ENCODE peak calls at places on chromosomes 6 and 20, in nine cellular contexts. One of them, this sample, is unnamed.

GRCh38 chr6:158033751-158034702 is 52.4 kb downstream of the SYNJ2 start:
- DNase-seq in RWPE2: no peak
- DNase-seq in psoas muscle: no peak
- DNase-seq in neural progenitor cell: no peak
- DNase-seq in AG04450: no peak
- DNase-seq in mammary epithelial cell: no peak
- DNase-seq in ovary: no peak
- DNase-seq in brain microvascular endothelial cell: no peak
- DNase-seq in CD4-positive, alpha-beta memory T cell: no peak
- DNase-seq in this sample: peak

GRCh38 chr6:25645916-25646315 is 6.1 kb upstream of the SCGN start:
- DNase-seq in RWPE2: no peak
- DNase-seq in psoas muscle: no peak
- DNase-seq in neural progenitor cell: no peak
- DNase-seq in AG04450: no peak
- DNase-seq in mammary epithelial cell: no peak
- DNase-seq in ovary: no peak
- DNase-seq in brain microvascular endothelial cell: no peak
- DNase-seq in CD4-positive, alpha-beta memory T cell: no peak
- DNase-seq in this sample: no peak

GRCh38 chr6:128432394-128432793 is 88.0 kb downstream of the PTPRK start:
- DNase-seq in RWPE2: no peak
- DNase-seq in psoas muscle: no peak
- DNase-seq in neural progenitor cell: no peak
- DNase-seq in AG04450: no peak
- DNase-seq in mammary epithelial cell: peak
- DNase-seq in ovary: no peak
- DNase-seq in brain microvascular endothelial cell: no peak
- DNase-seq in CD4-positive, alpha-beta memory T cell: no peak
- DNase-seq in this sample: peak

GRCh38 chr6:19180348-19181073 is 656.7 kb upstream of the ID4 start:
- DNase-seq in RWPE2: no peak
- DNase-seq in psoas muscle: peak
- DNase-seq in neural progenitor cell: no peak
- DNase-seq in AG04450: no peak
- DNase-seq in mammary epithelial cell: no peak
- DNase-seq in ovary: peak
- DNase-seq in brain microvascular endothelial cell: peak
- DNase-seq in CD4-positive, alpha-beta memory T cell: no peak
- DNase-seq in this sample: peak

GRCh38 chr20:2364014-2364413 is 16.7 kb upstream of the TGM6 start:
- DNase-seq in RWPE2: no peak
- DNase-seq in psoas muscle: no peak
- DNase-seq in neural progenitor cell: no peak
- DNase-seq in AG04450: no peak
- DNase-seq in mammary epithelial cell: peak
- DNase-seq in ovary: no peak
- DNase-seq in brain microvascular endothelial cell: no peak
- DNase-seq in CD4-positive, alpha-beta memory T cell: no peak
- DNase-seq in this sample: no peak

GRCh38 chr20:50335105-50335504 is 144.5 kb downstream of the CEBPB start:
- DNase-seq in RWPE2: peak
- DNase-seq in psoas muscle: no peak
- DNase-seq in neural progenitor cell: peak
- DNase-seq in AG04450: no peak
- DNase-seq in mammary epithelial cell: peak
- DNase-seq in ovary: no peak
- DNase-seq in brain microvascular endothelial cell: peak
- DNase-seq in CD4-positive, alpha-beta memory T cell: no peak
- DNase-seq in this sample: peak

GRCh38 chr6:137399949-137400443 is 94.2 kb downstream of the OLIG3 start:
- DNase-seq in RWPE2: no peak
- DNase-seq in psoas muscle: no peak
- DNase-seq in neural progenitor cell: no peak
- DNase-seq in AG04450: no peak
- DNase-seq in mammary epithelial cell: no peak
- DNase-seq in ovary: no peak
- DNase-seq in brain microvascular endothelial cell: no peak
- DNase-seq in CD4-positive, alpha-beta memory T cell: no peak
- DNase-seq in this sample: no peak

GRCh38 chr20:55977723-55978481 is 27.4 kb downstream of the CBLN4 start:
- DNase-seq in RWPE2: no peak
- DNase-seq in psoas muscle: no peak
- DNase-seq in neural progenitor cell: no peak
- DNase-seq in AG04450: no peak
- DNase-seq in mammary epithelial cell: no peak
- DNase-seq in ovary: peak
- DNase-seq in brain microvascular endothelial cell: no peak
- DNase-seq in CD4-positive, alpha-beta memory T cell: no peak
- DNase-seq in this sample: no peak

GRCh38 chr6:125904871-125905270 is 51.7 kb upstream of the HINT3 start:
- DNase-seq in RWPE2: peak
- DNase-seq in psoas muscle: no peak
- DNase-seq in neural progenitor cell: no peak
- DNase-seq in AG04450: no peak
- DNase-seq in mammary epithelial cell: peak
- DNase-seq in ovary: no peak
- DNase-seq in brain microvascular endothelial cell: no peak
- DNase-seq in CD4-positive, alpha-beta memory T cell: peak
- DNase-seq in this sample: no peak

GRCh38 chr6:43736844-43737243 is 33.2 kb upstream of the VEGFA start:
- DNase-seq in RWPE2: no peak
- DNase-seq in psoas muscle: no peak
- DNase-seq in neural progenitor cell: no peak
- DNase-seq in AG04450: no peak
- DNase-seq in mammary epithelial cell: no peak
- DNase-seq in ovary: no peak
- DNase-seq in brain microvascular endothelial cell: no peak
- DNase-seq in CD4-positive, alpha-beta memory T cell: no peak
- DNase-seq in this sample: no peak

GRCh38 chr6:79719248-79719975 is 88.3 kb downstream of the SH3BGRL2 start:
- DNase-seq in RWPE2: no peak
- DNase-seq in psoas muscle: no peak
- DNase-seq in neural progenitor cell: no peak
- DNase-seq in AG04450: no peak
- DNase-seq in mammary epithelial cell: peak
- DNase-seq in ovary: no peak
- DNase-seq in brain microvascular endothelial cell: peak
- DNase-seq in CD4-positive, alpha-beta memory T cell: no peak
- DNase-seq in this sample: peak

GRCh38 chr6:3259491-3259958 is 778 bp downstream of the PSMG4 start:
- DNase-seq in RWPE2: no peak
- DNase-seq in psoas muscle: peak
- DNase-seq in neural progenitor cell: peak
- DNase-seq in AG04450: no peak
- DNase-seq in mammary epithelial cell: peak
- DNase-seq in ovary: no peak
- DNase-seq in brain microvascular endothelial cell: peak
- DNase-seq in CD4-positive, alpha-beta memory T cell: peak
- DNase-seq in this sample: peak

GRCh38 chr20:57807418-57808265 is 97.8 kb upstream of the PMEPA1 start:
- DNase-seq in RWPE2: peak
- DNase-seq in psoas muscle: no peak
- DNase-seq in neural progenitor cell: no peak
- DNase-seq in AG04450: no peak
- DNase-seq in mammary epithelial cell: peak
- DNase-seq in ovary: no peak
- DNase-seq in brain microvascular endothelial cell: no peak
- DNase-seq in CD4-positive, alpha-beta memory T cell: no peak
- DNase-seq in this sample: peak

GRCh38 chr20:1631309-1632227 is 11.8 kb upstream of the SIRPB1 start:
- DNase-seq in RWPE2: no peak
- DNase-seq in psoas muscle: no peak
- DNase-seq in neural progenitor cell: no peak
- DNase-seq in AG04450: no peak
- DNase-seq in mammary epithelial cell: peak
- DNase-seq in ovary: no peak
- DNase-seq in brain microvascular endothelial cell: no peak
- DNase-seq in CD4-positive, alpha-beta memory T cell: no peak
- DNase-seq in this sample: peak

GRCh38 chr6:13248053-13248452 is 80.3 kb downstream of the TBC1D7 start:
- DNase-seq in RWPE2: no peak
- DNase-seq in psoas muscle: no peak
- DNase-seq in neural progenitor cell: peak
- DNase-seq in AG04450: peak
- DNase-seq in mammary epithelial cell: peak
- DNase-seq in ovary: no peak
- DNase-seq in brain microvascular endothelial cell: peak
- DNase-seq in CD4-positive, alpha-beta memory T cell: no peak
- DNase-seq in this sample: peak

GRCh38 chr20:57130160-57130772 is 136.2 kb downstream of the BMP7 start:
- DNase-seq in RWPE2: no peak
- DNase-seq in psoas muscle: no peak
- DNase-seq in neural progenitor cell: no peak
- DNase-seq in AG04450: no peak
- DNase-seq in mammary epithelial cell: no peak
- DNase-seq in ovary: no peak
- DNase-seq in brain microvascular endothelial cell: no peak
- DNase-seq in CD4-positive, alpha-beta memory T cell: no peak
- DNase-seq in this sample: no peak

GRCh38 chr6:114638346-114638745 is 295.5 kb upstream of the HS3ST5 start:
- DNase-seq in RWPE2: no peak
- DNase-seq in psoas muscle: no peak
- DNase-seq in neural progenitor cell: peak
- DNase-seq in AG04450: no peak
- DNase-seq in mammary epithelial cell: no peak
- DNase-seq in ovary: no peak
- DNase-seq in brain microvascular endothelial cell: no peak
- DNase-seq in CD4-positive, alpha-beta memory T cell: no peak
- DNase-seq in this sample: no peak

GRCh38 chr6:82144007-82144851 is 103.3 kb downstream of the IBTK start:
- DNase-seq in RWPE2: peak
- DNase-seq in psoas muscle: no peak
- DNase-seq in neural progenitor cell: peak
- DNase-seq in AG04450: peak
- DNase-seq in mammary epithelial cell: peak
- DNase-seq in ovary: no peak
- DNase-seq in brain microvascular endothelial cell: peak
- DNase-seq in CD4-positive, alpha-beta memory T cell: no peak
- DNase-seq in this sample: peak

GRCh38 chr6:43746071-43746470 is 23.9 kb upstream of the VEGFA start:
- DNase-seq in RWPE2: no peak
- DNase-seq in psoas muscle: no peak
- DNase-seq in neural progenitor cell: no peak
- DNase-seq in AG04450: no peak
- DNase-seq in mammary epithelial cell: no peak
- DNase-seq in ovary: no peak
- DNase-seq in brain microvascular endothelial cell: no peak
- DNase-seq in CD4-positive, alpha-beta memory T cell: no peak
- DNase-seq in this sample: no peak

GRCh38 chr6:109457596-109457996 is 2.0 kb upstream of the MICAL1 start:
- DNase-seq in RWPE2: no peak
- DNase-seq in psoas muscle: no peak
- DNase-seq in neural progenitor cell: no peak
- DNase-seq in AG04450: no peak
- DNase-seq in mammary epithelial cell: no peak
- DNase-seq in ovary: no peak
- DNase-seq in brain microvascular endothelial cell: no peak
- DNase-seq in CD4-positive, alpha-beta memory T cell: no peak
- DNase-seq in this sample: no peak

GRCh38 chr20:59005523-59006166 is 1.4 kb downstream of the CTSZ start:
- DNase-seq in RWPE2: peak
- DNase-seq in psoas muscle: no peak
- DNase-seq in neural progenitor cell: no peak
- DNase-seq in AG04450: no peak
- DNase-seq in mammary epithelial cell: no peak
- DNase-seq in ovary: no peak
- DNase-seq in brain microvascular endothelial cell: no peak
- DNase-seq in CD4-positive, alpha-beta memory T cell: no peak
- DNase-seq in this sample: no peak
- H3K27ac ChIP-seq in RWPE2: peak
- H3K27ac ChIP-seq in psoas muscle: peak
- H3K27ac ChIP-seq in neural progenitor cell: no peak
- H3K27ac ChIP-seq in AG04450: no peak
- H3K27ac ChIP-seq in mammary epithelial cell: peak
- H3K27ac ChIP-seq in ovary: peak
- H3K27ac ChIP-seq in brain microvascular endothelial cell: no peak
- H3K27ac ChIP-seq in CD4-positive, alpha-beta memory T cell: peak
- H3K27ac ChIP-seq in this sample: no peak

GRCh38 chr6:94050515-94050914 is 631.2 kb upstream of the EPHA7 start:
- DNase-seq in RWPE2: no peak
- DNase-seq in psoas muscle: no peak
- DNase-seq in neural progenitor cell: no peak
- DNase-seq in AG04450: no peak
- DNase-seq in mammary epithelial cell: no peak
- DNase-seq in ovary: no peak
- DNase-seq in brain microvascular endothelial cell: no peak
- DNase-seq in CD4-positive, alpha-beta memory T cell: no peak
- DNase-seq in this sample: no peak
- H3K4me3 ChIP-seq in RWPE2: no peak
- H3K4me3 ChIP-seq in psoas muscle: no peak
- H3K4me3 ChIP-seq in neural progenitor cell: no peak
- H3K4me3 ChIP-seq in AG04450: no peak
- H3K4me3 ChIP-seq in mammary epithelial cell: no peak
- H3K4me3 ChIP-seq in ovary: no peak
- H3K4me3 ChIP-seq in brain microvascular endothelial cell: no peak
- H3K4me3 ChIP-seq in CD4-positive, alpha-beta memory T cell: no peak
- H3K4me3 ChIP-seq in this sample: no peak

DNA sequence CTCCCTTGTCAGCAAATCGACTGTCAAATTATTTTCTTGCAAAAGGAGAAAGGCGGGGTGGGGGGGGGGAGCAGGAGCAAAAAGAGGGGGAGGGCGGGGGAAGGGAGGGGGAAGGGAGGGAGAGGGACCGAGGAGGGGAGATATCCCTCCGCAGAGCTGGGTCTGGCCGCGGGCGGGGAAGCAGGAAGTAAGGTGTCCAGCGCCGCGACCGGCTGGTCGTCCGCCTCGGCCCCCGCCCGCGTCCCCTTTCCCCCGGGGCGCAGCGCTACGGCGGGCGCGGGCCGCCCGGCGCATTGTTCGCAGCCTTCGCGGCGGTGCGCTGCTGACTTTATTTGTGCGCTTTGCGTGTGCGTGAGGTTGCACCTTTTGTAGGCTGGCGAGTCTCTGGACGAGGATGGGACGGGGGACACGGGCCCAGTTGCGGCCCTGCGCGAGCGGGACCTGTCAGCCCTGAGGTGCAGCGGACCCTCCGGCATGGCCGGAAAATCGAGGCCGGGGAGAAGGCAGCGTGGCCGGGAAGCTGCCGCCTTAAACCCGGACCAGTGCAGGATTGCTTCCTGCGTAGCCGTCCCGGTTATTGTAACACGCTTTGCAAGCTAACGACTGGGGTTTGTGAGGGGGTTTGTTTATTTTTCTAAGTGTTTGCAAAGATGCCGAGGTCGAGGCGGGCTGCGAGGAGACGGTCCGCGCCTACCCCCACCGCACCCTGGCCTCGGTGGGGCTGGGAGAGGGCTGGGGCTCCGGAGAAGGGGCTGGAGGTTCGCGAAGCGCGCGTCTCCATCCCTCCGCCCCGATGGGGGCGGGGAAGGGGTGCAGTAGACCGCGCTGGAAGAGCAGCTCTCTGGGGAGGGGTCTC is 673 bp upstream of the TRERF1 start:
- DNase-seq in RWPE2: peak
- DNase-seq in psoas muscle: peak
- DNase-seq in neural progenitor cell: peak
- DNase-seq in AG04450: peak
- DNase-seq in mammary epithelial cell: peak
- DNase-seq in ovary: peak
- DNase-seq in brain microvascular endothelial cell: peak
- DNase-seq in CD4-positive, alpha-beta memory T cell: peak
- DNase-seq in this sample: peak
- H3K27ac ChIP-seq in RWPE2: peak
- H3K27ac ChIP-seq in psoas muscle: peak
- H3K27ac ChIP-seq in neural progenitor cell: peak
- H3K27ac ChIP-seq in AG04450: peak
- H3K27ac ChIP-seq in mammary epithelial cell: peak
- H3K27ac ChIP-seq in ovary: peak
- H3K27ac ChIP-seq in brain microvascular endothelial cell: peak
- H3K27ac ChIP-seq in CD4-positive, alpha-beta memory T cell: peak
- H3K27ac ChIP-seq in this sample: peak

GRCh38 chr6:107491791-107492674 is 2.1 kb downstream of the SOBP start:
- DNase-seq in RWPE2: no peak
- DNase-seq in psoas muscle: peak
- DNase-seq in neural progenitor cell: no peak
- DNase-seq in AG04450: no peak
- DNase-seq in mammary epithelial cell: peak
- DNase-seq in ovary: peak
- DNase-seq in brain microvascular endothelial cell: peak
- DNase-seq in CD4-positive, alpha-beta memory T cell: no peak
- DNase-seq in this sample: peak
- H3K4me3 ChIP-seq in RWPE2: no peak
- H3K4me3 ChIP-seq in psoas muscle: peak
- H3K4me3 ChIP-seq in neural progenitor cell: peak
- H3K4me3 ChIP-seq in AG04450: peak
- H3K4me3 ChIP-seq in mammary epithelial cell: no peak
- H3K4me3 ChIP-seq in ovary: peak
- H3K4me3 ChIP-seq in brain microvascular endothelial cell: no peak
- H3K4me3 ChIP-seq in CD4-positive, alpha-beta memory T cell: no peak
- H3K4me3 ChIP-seq in this sample: peak

This sample was measured in cardiac muscle cell.